ENCODE peak calls at places on chromosomes 7 and 10, in ten cellular contexts. One of them, this sample, is unnamed.

GRCh38 chr10:84355106-84355505 is 26.7 kb downstream of the CCSER2 start:
- DNase-seq in fibroblast of mammary gland: no peak
- DNase-seq in cardiac muscle cell: no peak
- DNase-seq in RWPE1: no peak
- DNase-seq in thoracic aorta: no peak
- DNase-seq in osteocyte: no peak
- DNase-seq in CD8-positive, alpha-beta T cell: no peak
- DNase-seq in uterus: no peak
- DNase-seq in endodermal cell: no peak
- DNase-seq in PC-9: no peak
- DNase-seq in this sample: no peak

GRCh38 chr10:131641898-131642297 is 258.9 kb upstream of the PPP2R2D start:
- DNase-seq in RWPE1: no peak
- DNase-seq in thoracic aorta: no peak
- DNase-seq in PC-9: no peak
- DNase-seq in uterus: no peak
- DNase-seq in cardiac muscle cell: no peak
- DNase-seq in fibroblast of mammary gland: no peak
- DNase-seq in osteocyte: peak
- DNase-seq in CD8-positive, alpha-beta T cell: no peak
- DNase-seq in endodermal cell: no peak
- DNase-seq in this sample: no peak

GRCh38 chr10:15068802-15069201 is 19.8 kb downstream of the ACBD7 start:
- DNase-seq in osteocyte: no peak
- DNase-seq in CD8-positive, alpha-beta T cell: no peak
- DNase-seq in PC-9: no peak
- DNase-seq in cardiac muscle cell: peak
- DNase-seq in thoracic aorta: no peak
- DNase-seq in endodermal cell: no peak
- DNase-seq in fibroblast of mammary gland: peak
- DNase-seq in uterus: no peak
- DNase-seq in RWPE1: peak
- DNase-seq in this sample: no peak

GRCh38 chr7:135236727-135237126 is 3.1 kb downstream of the STRA8 start:
- DNase-seq in PC-9: no peak
- DNase-seq in osteocyte: no peak
- DNase-seq in endodermal cell: no peak
- DNase-seq in fibroblast of mammary gland: no peak
- DNase-seq in cardiac muscle cell: no peak
- DNase-seq in RWPE1: no peak
- DNase-seq in uterus: no peak
- DNase-seq in CD8-positive, alpha-beta T cell: no peak
- DNase-seq in thoracic aorta: no peak
- DNase-seq in this sample: no peak

GRCh38 chr7:44219371-44220045 is 18.7 kb downstream of the YKT6 start:
- DNase-seq in uterus: no peak
- DNase-seq in CD8-positive, alpha-beta T cell: no peak
- DNase-seq in osteocyte: no peak
- DNase-seq in endodermal cell: no peak
- DNase-seq in fibroblast of mammary gland: no peak
- DNase-seq in PC-9: no peak
- DNase-seq in cardiac muscle cell: no peak
- DNase-seq in RWPE1: no peak
- DNase-seq in thoracic aorta: no peak
- DNase-seq in this sample: no peak

GRCh38 chr10:125102216-125102615 is 58.1 kb downstream of the CTBP2 start:
- DNase-seq in CD8-positive, alpha-beta T cell: no peak
- DNase-seq in RWPE1: peak
- DNase-seq in endodermal cell: no peak
- DNase-seq in fibroblast of mammary gland: peak
- DNase-seq in osteocyte: no peak
- DNase-seq in cardiac muscle cell: peak
- DNase-seq in PC-9: peak
- DNase-seq in thoracic aorta: no peak
- DNase-seq in uterus: no peak
- DNase-seq in this sample: no peak

GRCh38 chr7:27553288-27553687 is 109.4 kb downstream of the HIBADH start:
- DNase-seq in RWPE1: no peak
- DNase-seq in thoracic aorta: no peak
- DNase-seq in uterus: no peak
- DNase-seq in PC-9: no peak
- DNase-seq in fibroblast of mammary gland: no peak
- DNase-seq in cardiac muscle cell: no peak
- DNase-seq in endodermal cell: no peak
- DNase-seq in osteocyte: no peak
- DNase-seq in CD8-positive, alpha-beta T cell: no peak
- DNase-seq in this sample: no peak

GRCh38 chr7:42285383-42285824 is 48.4 kb upstream of the GLI3 start:
- DNase-seq in cardiac muscle cell: no peak
- DNase-seq in endodermal cell: no peak
- DNase-seq in thoracic aorta: no peak
- DNase-seq in osteocyte: no peak
- DNase-seq in RWPE1: no peak
- DNase-seq in fibroblast of mammary gland: no peak
- DNase-seq in CD8-positive, alpha-beta T cell: no peak
- DNase-seq in uterus: no peak
- DNase-seq in PC-9: no peak
- DNase-seq in this sample: no peak

GRCh38 chr10:58465641-58466040 is 47.0 kb upstream of the BICC1 start:
- DNase-seq in RWPE1: no peak
- DNase-seq in thoracic aorta: no peak
- DNase-seq in osteocyte: no peak
- DNase-seq in uterus: no peak
- DNase-seq in endodermal cell: no peak
- DNase-seq in cardiac muscle cell: peak
- DNase-seq in PC-9: no peak
- DNase-seq in fibroblast of mammary gland: peak
- DNase-seq in CD8-positive, alpha-beta T cell: no peak
- DNase-seq in this sample: no peak

GRCh38 chr7:27187158-27187701 is 2.2 kb upstream of the HOXA11 start:
- DNase-seq in RWPE1: no peak
- DNase-seq in osteocyte: no peak
- DNase-seq in CD8-positive, alpha-beta T cell: no peak
- DNase-seq in thoracic aorta: no peak
- DNase-seq in PC-9: no peak
- DNase-seq in endodermal cell: no peak
- DNase-seq in fibroblast of mammary gland: no peak
- DNase-seq in uterus: peak
- DNase-seq in cardiac muscle cell: no peak
- DNase-seq in this sample: no peak

GRCh38 chr7:131536361-131536849 is 20.0 kb downstream of the PODXL start:
- DNase-seq in endodermal cell: no peak
- DNase-seq in thoracic aorta: no peak
- DNase-seq in CD8-positive, alpha-beta T cell: no peak
- DNase-seq in osteocyte: no peak
- DNase-seq in cardiac muscle cell: no peak
- DNase-seq in RWPE1: no peak
- DNase-seq in fibroblast of mammary gland: no peak
- DNase-seq in PC-9: no peak
- DNase-seq in uterus: no peak
- DNase-seq in this sample: no peak

GRCh38 chr7:82294258-82294855 is 149.2 kb downstream of the CACNA2D1 start:
- DNase-seq in PC-9: no peak
- DNase-seq in osteocyte: no peak
- DNase-seq in RWPE1: no peak
- DNase-seq in endodermal cell: no peak
- DNase-seq in CD8-positive, alpha-beta T cell: no peak
- DNase-seq in fibroblast of mammary gland: peak
- DNase-seq in uterus: no peak
- DNase-seq in cardiac muscle cell: no peak
- DNase-seq in thoracic aorta: no peak
- DNase-seq in this sample: no peak

GRCh38 chr7:38932509-38933168 is 23.6 kb upstream of the VPS41 start:
- DNase-seq in fibroblast of mammary gland: peak
- DNase-seq in endodermal cell: peak
- DNase-seq in thoracic aorta: no peak
- DNase-seq in cardiac muscle cell: peak
- DNase-seq in osteocyte: peak
- DNase-seq in uterus: no peak
- DNase-seq in RWPE1: peak
- DNase-seq in CD8-positive, alpha-beta T cell: peak
- DNase-seq in PC-9: peak
- DNase-seq in this sample: peak

GRCh38 chr10:123911866-123912265 is 20.3 kb upstream of the CPXM2 start:
- DNase-seq in thoracic aorta: no peak
- DNase-seq in PC-9: no peak
- DNase-seq in endodermal cell: no peak
- DNase-seq in CD8-positive, alpha-beta T cell: no peak
- DNase-seq in uterus: no peak
- DNase-seq in RWPE1: no peak
- DNase-seq in cardiac muscle cell: no peak
- DNase-seq in osteocyte: no peak
- DNase-seq in fibroblast of mammary gland: no peak
- DNase-seq in this sample: no peak

GRCh38 chr10:50621981-50622496 is 1.7 kb downstream of the SGMS1 start:
- DNase-seq in CD8-positive, alpha-beta T cell: peak
- DNase-seq in cardiac muscle cell: peak
- DNase-seq in PC-9: peak
- DNase-seq in uterus: peak
- DNase-seq in RWPE1: peak
- DNase-seq in osteocyte: peak
- DNase-seq in fibroblast of mammary gland: peak
- DNase-seq in endodermal cell: peak
- DNase-seq in thoracic aorta: peak
- DNase-seq in this sample: peak

GRCh38 chr10:63548860-63549259 is 27.7 kb downstream of the REEP3 start:
- DNase-seq in CD8-positive, alpha-beta T cell: no peak
- DNase-seq in uterus: no peak
- DNase-seq in cardiac muscle cell: no peak
- DNase-seq in RWPE1: no peak
- DNase-seq in PC-9: peak
- DNase-seq in thoracic aorta: no peak
- DNase-seq in fibroblast of mammary gland: no peak
- DNase-seq in osteocyte: no peak
- DNase-seq in endodermal cell: no peak
- DNase-seq in this sample: no peak

GRCh38 chr10:92742331-92743228 is 52.8 kb downstream of the HHEX start:
- DNase-seq in fibroblast of mammary gland: no peak
- DNase-seq in thoracic aorta: no peak
- DNase-seq in osteocyte: no peak
- DNase-seq in RWPE1: no peak
- DNase-seq in endodermal cell: no peak
- DNase-seq in PC-9: no peak
- DNase-seq in cardiac muscle cell: no peak
- DNase-seq in CD8-positive, alpha-beta T cell: no peak
- DNase-seq in uterus: no peak
- DNase-seq in this sample: no peak

GRCh38 chr10:132257271-132257670 is 50.5 kb downstream of the STK32C start:
- DNase-seq in uterus: no peak
- DNase-seq in endodermal cell: no peak
- DNase-seq in PC-9: no peak
- DNase-seq in CD8-positive, alpha-beta T cell: no peak
- DNase-seq in osteocyte: no peak
- DNase-seq in thoracic aorta: no peak
- DNase-seq in cardiac muscle cell: peak
- DNase-seq in RWPE1: peak
- DNase-seq in fibroblast of mammary gland: peak
- DNase-seq in this sample: no peak

GRCh38 chr10:94314913-94315545 is 47.7 kb downstream of the NOC3L start:
- DNase-seq in RWPE1: no peak
- DNase-seq in osteocyte: no peak
- DNase-seq in PC-9: no peak
- DNase-seq in endodermal cell: peak
- DNase-seq in fibroblast of mammary gland: peak
- DNase-seq in cardiac muscle cell: peak
- DNase-seq in uterus: no peak
- DNase-seq in thoracic aorta: no peak
- DNase-seq in CD8-positive, alpha-beta T cell: no peak
- DNase-seq in this sample: no peak

GRCh38 chr10:16518822-16519221 is 2.9 kb downstream of the C1QL3 start:
- DNase-seq in osteocyte: no peak
- DNase-seq in cardiac muscle cell: no peak
- DNase-seq in CD8-positive, alpha-beta T cell: no peak
- DNase-seq in fibroblast of mammary gland: peak
- DNase-seq in uterus: no peak
- DNase-seq in RWPE1: no peak
- DNase-seq in PC-9: no peak
- DNase-seq in thoracic aorta: no peak
- DNase-seq in endodermal cell: no peak
- DNase-seq in this sample: no peak
- TF ChIP-seq CTCF in osteocyte: peak
- TF ChIP-seq CTCF in cardiac muscle cell: peak
- TF ChIP-seq CTCF in CD8-positive, alpha-beta T cell: no peak
- TF ChIP-seq CTCF in fibroblast of mammary gland: peak
- TF ChIP-seq CTCF in uterus: no peak
- TF ChIP-seq CTCF in RWPE1: no peak
- TF ChIP-seq CTCF in PC-9: peak
- TF ChIP-seq CTCF in thoracic aorta: no peak
- TF ChIP-seq CTCF in endodermal cell: peak
- TF ChIP-seq CTCF in this sample: no peak

GRCh38 chr10:103394180-103394579 is 2.1 kb downstream of the ATP5MK start:
- DNase-seq in endodermal cell: no peak
- DNase-seq in thoracic aorta: no peak
- DNase-seq in cardiac muscle cell: peak
- DNase-seq in uterus: no peak
- DNase-seq in fibroblast of mammary gland: peak
- DNase-seq in osteocyte: no peak
- DNase-seq in PC-9: no peak
- DNase-seq in CD8-positive, alpha-beta T cell: no peak
- DNase-seq in RWPE1: no peak
- DNase-seq in this sample: no peak
- TF ChIP-seq CTCF in endodermal cell: no peak
- TF ChIP-seq CTCF in thoracic aorta: no peak
- TF ChIP-seq CTCF in cardiac muscle cell: no peak
- TF ChIP-seq CTCF in uterus: no peak
- TF ChIP-seq CTCF in fibroblast of mammary gland: no peak
- TF ChIP-seq CTCF in osteocyte: no peak
- TF ChIP-seq CTCF in PC-9: no peak
- TF ChIP-seq CTCF in CD8-positive, alpha-beta T cell: no peak
- TF ChIP-seq CTCF in RWPE1: no peak
- TF ChIP-seq CTCF in this sample: no peak

DNA sequence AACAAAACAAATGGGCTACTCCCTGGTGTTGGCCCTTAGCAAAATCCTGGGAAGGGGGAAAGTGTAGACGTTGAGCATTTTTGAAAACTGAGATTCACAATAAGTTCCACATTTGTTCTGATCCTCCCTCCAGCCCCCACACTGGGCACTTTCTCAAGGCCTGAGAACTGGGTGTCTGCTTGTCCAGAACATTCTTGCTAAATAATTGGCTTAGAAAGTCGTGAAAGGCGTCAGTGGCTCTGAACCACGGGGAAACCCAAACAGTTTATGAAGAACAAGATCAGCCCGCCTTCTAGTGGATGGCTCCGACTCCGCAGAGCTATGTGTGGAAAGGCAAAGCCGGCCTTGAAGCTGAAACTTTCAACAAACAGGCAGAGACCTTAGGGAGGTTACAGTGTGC is 370.1 kb downstream of the PRPF18 start:
- DNase-seq in PC-9: no peak
- DNase-seq in cardiac muscle cell: peak
- DNase-seq in RWPE1: no peak
- DNase-seq in CD8-positive, alpha-beta T cell: no peak
- DNase-seq in osteocyte: no peak
- DNase-seq in fibroblast of mammary gland: peak
- DNase-seq in uterus: peak
- DNase-seq in thoracic aorta: peak
- DNase-seq in endodermal cell: peak
- DNase-seq in this sample: no peak
- TF ChIP-seq CTCF in PC-9: no peak
- TF ChIP-seq CTCF in cardiac muscle cell: peak
- TF ChIP-seq CTCF in RWPE1: no peak
- TF ChIP-seq CTCF in CD8-positive, alpha-beta T cell: no peak
- TF ChIP-seq CTCF in osteocyte: peak
- TF ChIP-seq CTCF in fibroblast of mammary gland: peak
- TF ChIP-seq CTCF in uterus: peak
- TF ChIP-seq CTCF in thoracic aorta: peak
- TF ChIP-seq CTCF in endodermal cell: peak
- TF ChIP-seq CTCF in this sample: no peak

GRCh38 chr10:73628405-73628804 is 12.9 kb downstream of the MYOZ1 start:
- DNase-seq in fibroblast of mammary gland: no peak
- DNase-seq in PC-9: peak
- DNase-seq in thoracic aorta: no peak
- DNase-seq in osteocyte: no peak
- DNase-seq in CD8-positive, alpha-beta T cell: no peak
- DNase-seq in RWPE1: no peak
- DNase-seq in endodermal cell: no peak
- DNase-seq in cardiac muscle cell: no peak
- DNase-seq in uterus: no peak
- DNase-seq in this sample: no peak
- TF ChIP-seq CTCF in fibroblast of mammary gland: no peak
- TF ChIP-seq CTCF in PC-9: no peak
- TF ChIP-seq CTCF in thoracic aorta: no peak
- TF ChIP-seq CTCF in osteocyte: no peak
- TF ChIP-seq CTCF in CD8-positive, alpha-beta T cell: no peak
- TF ChIP-seq CTCF in RWPE1: no peak
- TF ChIP-seq CTCF in endodermal cell: no peak
- TF ChIP-seq CTCF in cardiac muscle cell: no peak
- TF ChIP-seq CTCF in uterus: no peak
- TF ChIP-seq CTCF in this sample: no peak

This sample was measured in omental fat pad.